ENCODE peak calls at places on chromosomes 2 and 18, in five cellular contexts. One of them, this sample, is unnamed.

GRCh38 chr2:110725859-110726258 is 6.5 kb upstream of the ACOXL start:
- DNase-seq in IMR-90: no peak
- DNase-seq in ovary: no peak
- DNase-seq in dorsolateral prefrontal cortex: no peak
- DNase-seq in AG04450: no peak
- DNase-seq in this sample: no peak

GRCh38 chr18:56575819-56576663 is 62.4 kb downstream of the TXNL1 start:
- DNase-seq in IMR-90: peak
- DNase-seq in ovary: no peak
- DNase-seq in dorsolateral prefrontal cortex: no peak
- DNase-seq in AG04450: peak
- DNase-seq in this sample: no peak

GRCh38 chr2:68425503-68425902 is 41.6 kb downstream of the FBXO48 start:
- DNase-seq in IMR-90: no peak
- DNase-seq in ovary: no peak
- DNase-seq in dorsolateral prefrontal cortex: no peak
- DNase-seq in AG04450: no peak
- DNase-seq in this sample: no peak

GRCh38 chr2:127701193-127701650 is at the start of gene SFT2D3:
- DNase-seq in IMR-90: peak
- DNase-seq in ovary: peak
- DNase-seq in dorsolateral prefrontal cortex: peak
- DNase-seq in AG04450: peak
- DNase-seq in this sample: peak

GRCh38 chr18:62399781-62400308 is 74.7 kb downstream of the TNFRSF11A start:
- DNase-seq in IMR-90: no peak
- DNase-seq in ovary: no peak
- DNase-seq in dorsolateral prefrontal cortex: no peak
- DNase-seq in AG04450: no peak
- DNase-seq in this sample: no peak

GRCh38 chr18:74806700-74807416 is 209.2 kb downstream of the ZNF407 start:
- DNase-seq in IMR-90: peak
- DNase-seq in ovary: no peak
- DNase-seq in dorsolateral prefrontal cortex: no peak
- DNase-seq in AG04450: peak
- DNase-seq in this sample: no peak

GRCh38 chr18:48950536-48951447 is at the start of gene SMAD7:
- DNase-seq in IMR-90: no peak
- DNase-seq in ovary: peak
- DNase-seq in dorsolateral prefrontal cortex: no peak
- DNase-seq in AG04450: no peak
- DNase-seq in this sample: peak

GRCh38 chr18:55317832-55318231 is 270.2 kb downstream of the TCF4 start:
- DNase-seq in IMR-90: no peak
- DNase-seq in ovary: no peak
- DNase-seq in dorsolateral prefrontal cortex: no peak
- DNase-seq in AG04450: no peak
- DNase-seq in this sample: no peak

GRCh38 chr2:134406716-134407115 is 152.8 kb downstream of the MGAT5 start:
- DNase-seq in IMR-90: no peak
- DNase-seq in ovary: no peak
- DNase-seq in dorsolateral prefrontal cortex: no peak
- DNase-seq in AG04450: no peak
- DNase-seq in this sample: no peak

GRCh38 chr2:7467782-7468447 is 550.7 kb downstream of the RNF144A start:
- DNase-seq in IMR-90: no peak
- DNase-seq in ovary: no peak
- DNase-seq in dorsolateral prefrontal cortex: no peak
- DNase-seq in AG04450: no peak
- DNase-seq in this sample: no peak

GRCh38 chr2:133264951-133265949 is 303.0 kb downstream of the NCKAP5 start:
- DNase-seq in IMR-90: no peak
- DNase-seq in ovary: peak
- DNase-seq in dorsolateral prefrontal cortex: peak
- DNase-seq in AG04450: no peak
- DNase-seq in this sample: no peak

GRCh38 chr18:55585586-55586521 is 2.1 kb downstream of the TCF4 start:
- DNase-seq in IMR-90: peak
- DNase-seq in ovary: peak
- DNase-seq in dorsolateral prefrontal cortex: no peak
- DNase-seq in AG04450: no peak
- DNase-seq in this sample: no peak

GRCh38 chr2:27115485-27115884 is 3.4 kb downstream of the CGREF1 start:
- DNase-seq in IMR-90: peak
- DNase-seq in ovary: no peak
- DNase-seq in dorsolateral prefrontal cortex: no peak
- DNase-seq in AG04450: no peak
- DNase-seq in this sample: no peak

DNA sequence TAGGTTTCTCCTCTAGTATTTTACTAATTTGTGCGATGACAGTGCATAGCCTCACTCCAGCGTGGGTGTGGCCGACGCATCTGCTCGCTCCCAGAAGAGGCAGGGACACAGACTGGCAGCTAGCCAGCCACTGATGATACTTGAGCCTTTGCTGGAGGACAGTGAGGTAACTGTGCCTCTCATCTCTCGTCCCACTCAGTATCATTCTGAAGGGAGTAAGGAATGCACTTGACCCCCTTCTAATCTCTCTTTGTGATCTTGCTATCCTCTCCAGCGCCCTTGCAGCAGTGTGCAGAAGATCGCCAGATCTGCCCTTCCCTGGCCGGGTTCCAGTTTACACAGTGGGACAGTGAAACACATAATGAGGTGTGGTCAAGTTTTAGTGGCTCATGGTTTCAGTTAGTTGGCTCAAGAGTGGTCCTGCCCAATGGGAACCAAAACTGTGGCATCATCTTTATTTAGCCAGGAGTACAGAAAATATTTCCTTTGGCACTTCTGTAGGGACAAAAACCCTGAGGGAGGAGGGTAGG is 17.5 kb downstream of the NCAPH start:
- DNase-seq in IMR-90: no peak
- DNase-seq in ovary: peak
- DNase-seq in dorsolateral prefrontal cortex: no peak
- DNase-seq in AG04450: no peak
- DNase-seq in this sample: peak
- H3K27ac ChIP-seq in IMR-90: no peak
- H3K27ac ChIP-seq in ovary: no peak
- H3K27ac ChIP-seq in dorsolateral prefrontal cortex: peak
- H3K27ac ChIP-seq in AG04450: no peak
- H3K27ac ChIP-seq in this sample: peak

DNA sequence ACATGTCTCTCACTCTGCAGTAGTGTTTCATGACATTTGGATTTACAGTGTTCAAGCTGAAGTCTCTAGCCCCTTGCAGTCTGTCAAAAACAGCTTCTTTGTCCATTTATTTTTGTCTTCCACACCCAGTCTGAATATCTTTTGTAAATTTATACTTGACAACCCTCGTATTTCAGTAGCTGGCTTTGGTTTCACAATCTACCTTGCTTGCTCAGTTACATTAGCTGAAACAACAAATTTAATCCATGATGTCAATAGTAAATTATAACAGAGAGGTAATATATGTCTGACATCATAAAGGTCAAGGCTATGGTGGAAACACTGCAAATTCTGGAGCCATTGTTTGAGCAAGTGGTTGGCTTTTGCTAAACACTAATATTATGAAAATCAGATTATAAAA is 328.7 kb downstream of the MTX2 start:
- DNase-seq in IMR-90: no peak
- DNase-seq in ovary: no peak
- DNase-seq in dorsolateral prefrontal cortex: no peak
- DNase-seq in AG04450: no peak
- DNase-seq in this sample: no peak
- TF ChIP-seq CTCF in IMR-90: no peak
- TF ChIP-seq CTCF in ovary: no peak
- TF ChIP-seq CTCF in dorsolateral prefrontal cortex: no peak
- TF ChIP-seq CTCF in AG04450: no peak
- TF ChIP-seq CTCF in this sample: no peak

DNA sequence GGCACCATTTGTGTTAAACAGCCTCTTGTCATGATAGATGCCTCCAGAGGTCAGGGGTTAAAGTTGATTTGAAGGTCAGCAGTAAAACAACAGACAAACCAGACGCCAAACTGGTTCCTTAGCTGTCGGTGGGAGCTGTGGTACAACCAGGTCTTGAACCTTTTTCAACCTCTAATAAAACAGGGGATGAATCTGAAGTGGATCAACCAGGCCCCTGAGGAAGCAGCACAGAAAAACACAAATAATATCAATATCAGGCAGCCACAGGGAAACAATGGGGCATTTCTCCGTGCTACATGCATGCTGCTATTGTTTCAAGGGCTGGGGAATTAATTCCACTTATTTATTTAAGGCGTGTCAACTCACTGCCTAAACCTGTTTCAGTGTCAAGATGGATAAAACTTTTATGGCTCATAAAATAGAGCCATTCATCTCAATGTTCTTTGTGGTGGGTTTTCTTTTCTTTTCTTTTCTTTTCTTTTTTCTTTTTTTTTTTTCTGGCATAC is 265.3 kb downstream of the MEIS1 start:
- DNase-seq in IMR-90: no peak
- DNase-seq in ovary: no peak
- DNase-seq in dorsolateral prefrontal cortex: no peak
- DNase-seq in AG04450: no peak
- DNase-seq in this sample: no peak
- H3K27ac ChIP-seq in IMR-90: no peak
- H3K27ac ChIP-seq in ovary: no peak
- H3K27ac ChIP-seq in dorsolateral prefrontal cortex: peak
- H3K27ac ChIP-seq in AG04450: no peak
- H3K27ac ChIP-seq in this sample: no peak

DNA sequence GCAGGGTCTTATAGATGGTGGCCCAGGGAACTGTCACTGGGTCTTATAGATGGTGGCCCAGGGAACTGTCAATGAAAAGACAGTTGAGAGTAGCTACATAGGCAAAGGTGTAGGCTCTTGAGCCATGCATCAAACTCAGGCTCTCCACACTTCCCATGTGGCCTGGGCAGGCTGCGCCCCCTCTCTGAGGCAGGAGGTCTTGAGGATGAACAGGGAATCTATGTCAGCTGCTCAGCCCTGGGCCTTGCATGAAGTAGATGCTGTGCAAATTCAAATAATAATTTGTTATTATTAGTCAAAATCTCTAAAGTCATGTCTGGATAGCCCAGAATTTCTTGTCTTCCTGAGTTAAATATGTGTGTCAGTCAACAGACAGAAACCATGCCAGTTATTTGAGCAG is 26.7 kb downstream of the STK25 start:
- DNase-seq in IMR-90: no peak
- DNase-seq in ovary: no peak
- DNase-seq in dorsolateral prefrontal cortex: no peak
- DNase-seq in AG04450: no peak
- DNase-seq in this sample: no peak
- TF ChIP-seq CTCF in IMR-90: no peak
- TF ChIP-seq CTCF in ovary: no peak
- TF ChIP-seq CTCF in dorsolateral prefrontal cortex: no peak
- TF ChIP-seq CTCF in AG04450: no peak
- TF ChIP-seq CTCF in this sample: no peak

DNA sequence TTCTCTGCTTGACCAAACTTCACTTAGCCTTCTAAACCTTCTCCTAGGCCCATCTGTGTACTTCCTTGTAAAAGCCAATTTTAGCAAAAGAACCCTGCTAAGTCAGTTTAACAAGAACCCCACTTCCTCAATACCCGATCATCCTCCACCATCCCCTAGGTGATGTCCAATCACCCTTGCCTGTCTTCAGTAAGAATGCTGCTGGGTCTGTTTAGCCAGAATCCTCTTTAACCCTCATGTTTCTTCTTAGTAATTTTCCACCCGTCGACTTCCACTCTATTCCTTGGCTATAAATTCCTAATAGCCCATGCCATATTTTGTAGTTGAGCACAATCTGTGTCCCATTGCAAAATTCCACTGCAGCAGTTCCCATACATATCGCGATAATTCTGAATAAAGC is 780.0 kb upstream of the RAB6C start:
- DNase-seq in IMR-90: no peak
- DNase-seq in ovary: no peak
- DNase-seq in dorsolateral prefrontal cortex: no peak
- DNase-seq in AG04450: no peak
- DNase-seq in this sample: no peak
- H3K27ac ChIP-seq in IMR-90: no peak
- H3K27ac ChIP-seq in ovary: no peak
- H3K27ac ChIP-seq in dorsolateral prefrontal cortex: no peak
- H3K27ac ChIP-seq in AG04450: no peak
- H3K27ac ChIP-seq in this sample: no peak

GRCh38 chr2:20099780-20100179 is 48.4 kb upstream of the LAPTM4A start:
- DNase-seq in IMR-90: no peak
- DNase-seq in ovary: no peak
- DNase-seq in dorsolateral prefrontal cortex: no peak
- DNase-seq in AG04450: no peak
- DNase-seq in this sample: no peak

GRCh38 chr2:20106746-20107145 is 55.3 kb upstream of the LAPTM4A start:
- DNase-seq in IMR-90: no peak
- DNase-seq in ovary: no peak
- DNase-seq in dorsolateral prefrontal cortex: no peak
- DNase-seq in AG04450: no peak
- DNase-seq in this sample: no peak

GRCh38 chr2:20104900-20105545 is 53.6 kb upstream of the LAPTM4A start:
- DNase-seq in IMR-90: no peak
- DNase-seq in ovary: no peak
- DNase-seq in dorsolateral prefrontal cortex: no peak
- DNase-seq in AG04450: no peak
- DNase-seq in this sample: no peak

GRCh38 chr2:20100711-20101110 is 49.3 kb upstream of the LAPTM4A start:
- DNase-seq in IMR-90: no peak
- DNase-seq in ovary: no peak
- DNase-seq in dorsolateral prefrontal cortex: no peak
- DNase-seq in AG04450: no peak
- DNase-seq in this sample: no peak

DNA sequence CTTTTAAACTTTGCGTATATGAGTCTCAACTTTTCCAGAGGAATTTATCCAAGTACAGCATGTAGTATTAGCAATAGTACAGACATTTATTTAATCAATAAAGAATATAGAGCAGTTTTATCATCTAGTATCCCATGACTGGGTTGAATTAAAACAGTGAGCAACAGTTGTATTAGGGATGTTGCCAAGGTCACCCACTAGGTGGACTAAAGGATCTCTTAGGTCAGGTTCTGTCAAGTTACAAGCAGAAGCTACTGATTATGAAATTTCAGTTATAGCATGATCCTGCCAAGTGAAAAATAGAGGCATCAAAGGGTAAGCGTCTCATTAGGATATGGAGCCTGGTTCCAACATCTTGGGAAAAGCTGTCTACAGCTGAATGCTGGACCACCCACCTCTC is 52.1 kb upstream of the LAPTM4A start:
- DNase-seq in IMR-90: peak
- DNase-seq in ovary: no peak
- DNase-seq in dorsolateral prefrontal cortex: no peak
- DNase-seq in AG04450: no peak
- DNase-seq in this sample: no peak
- TF ChIP-seq CTCF in IMR-90: peak
- TF ChIP-seq CTCF in ovary: no peak
- TF ChIP-seq CTCF in dorsolateral prefrontal cortex: no peak
- TF ChIP-seq CTCF in AG04450: peak
- TF ChIP-seq CTCF in this sample: no peak

DNA sequence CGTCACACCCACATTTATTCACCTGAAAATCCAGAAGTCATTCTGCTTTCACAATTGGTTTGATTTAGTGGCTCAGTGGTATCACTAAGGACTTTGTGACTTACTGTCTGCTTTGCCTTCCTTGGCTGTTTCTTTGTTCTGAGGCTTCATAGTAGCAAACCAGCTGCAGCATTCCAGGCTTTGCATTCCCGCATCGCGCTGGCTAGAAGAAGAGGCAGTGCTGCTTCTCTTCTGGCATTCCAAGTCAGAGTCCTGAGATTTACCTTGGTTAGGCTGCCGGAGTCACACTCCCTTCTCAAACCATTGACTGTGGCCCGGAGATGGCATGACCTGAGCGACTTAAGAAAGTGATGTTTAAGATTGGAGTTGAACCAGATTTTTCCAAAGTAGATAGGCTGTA is 35.1 kb downstream of the MYO1B start:
- DNase-seq in IMR-90: no peak
- DNase-seq in ovary: no peak
- DNase-seq in dorsolateral prefrontal cortex: no peak
- DNase-seq in AG04450: no peak
- DNase-seq in this sample: no peak
- H3K27ac ChIP-seq in IMR-90: no peak
- H3K27ac ChIP-seq in ovary: no peak
- H3K27ac ChIP-seq in dorsolateral prefrontal cortex: no peak
- H3K27ac ChIP-seq in AG04450: no peak
- H3K27ac ChIP-seq in this sample: no peak